ENCODE peak calls at places on chromosomes 7 and 10, in nine cellular contexts. One of them, this sample, is unnamed.

GRCh38 chr10:102645388-102645740 is 1.1 kb downstream of the TRIM8 start:
- DNase-seq in hypothalamus: peak
- DNase-seq in tibial artery: peak
- DNase-seq in CD14-positive monocyte: peak
- DNase-seq in myocyte: peak
- DNase-seq in BE2C: no peak
- DNase-seq in GF-D8: no peak
- DNase-seq in H54: no peak
- DNase-seq in activated naive CD4-positive, alpha-beta T cell treated with anti-CD3 and anti-CD28 coated beads, Interleukin-2, amount 50 U/mL, for 16 hours: peak
- DNase-seq in this sample: no peak

GRCh38 chr7:132002343-132002968 is 446.0 kb upstream of the PODXL start:
- DNase-seq in BE2C: no peak
- DNase-seq in CD14-positive monocyte: no peak
- DNase-seq in activated naive CD4-positive, alpha-beta T cell treated with anti-CD3 and anti-CD28 coated beads, Interleukin-2, amount 50 U/mL, for 16 hours: no peak
- DNase-seq in tibial artery: no peak
- DNase-seq in hypothalamus: no peak
- DNase-seq in myocyte: no peak
- DNase-seq in GF-D8: no peak
- DNase-seq in H54: peak
- DNase-seq in this sample: peak

GRCh38 chr7:35909870-35910357 is 109.1 kb downstream of the SEPTIN7 start:
- DNase-seq in hypothalamus: no peak
- DNase-seq in H54: no peak
- DNase-seq in myocyte: no peak
- DNase-seq in tibial artery: no peak
- DNase-seq in CD14-positive monocyte: no peak
- DNase-seq in GF-D8: no peak
- DNase-seq in activated naive CD4-positive, alpha-beta T cell treated with anti-CD3 and anti-CD28 coated beads, Interleukin-2, amount 50 U/mL, for 16 hours: no peak
- DNase-seq in BE2C: no peak
- DNase-seq in this sample: no peak

GRCh38 chr10:100744980-100745881 is at the start of gene PAX2:
- DNase-seq in CD14-positive monocyte: no peak
- DNase-seq in activated naive CD4-positive, alpha-beta T cell treated with anti-CD3 and anti-CD28 coated beads, Interleukin-2, amount 50 U/mL, for 16 hours: no peak
- DNase-seq in tibial artery: no peak
- DNase-seq in myocyte: no peak
- DNase-seq in GF-D8: no peak
- DNase-seq in H54: no peak
- DNase-seq in BE2C: no peak
- DNase-seq in hypothalamus: no peak
- DNase-seq in this sample: no peak

GRCh38 chr7:64869121-64869725 is 33.9 kb upstream of the ZNF273 start:
- DNase-seq in hypothalamus: no peak
- DNase-seq in myocyte: no peak
- DNase-seq in BE2C: no peak
- DNase-seq in tibial artery: peak
- DNase-seq in GF-D8: no peak
- DNase-seq in H54: no peak
- DNase-seq in CD14-positive monocyte: no peak
- DNase-seq in activated naive CD4-positive, alpha-beta T cell treated with anti-CD3 and anti-CD28 coated beads, Interleukin-2, amount 50 U/mL, for 16 hours: no peak
- DNase-seq in this sample: no peak

GRCh38 chr10:67839957-67840356 is 2.0 kb upstream of the DNAJC12 start:
- DNase-seq in activated naive CD4-positive, alpha-beta T cell treated with anti-CD3 and anti-CD28 coated beads, Interleukin-2, amount 50 U/mL, for 16 hours: no peak
- DNase-seq in CD14-positive monocyte: no peak
- DNase-seq in myocyte: peak
- DNase-seq in BE2C: no peak
- DNase-seq in GF-D8: no peak
- DNase-seq in tibial artery: no peak
- DNase-seq in H54: no peak
- DNase-seq in hypothalamus: no peak
- DNase-seq in this sample: no peak

GRCh38 chr7:97390915-97391593 is 273.6 kb downstream of the SDHAF3 start:
- DNase-seq in H54: no peak
- DNase-seq in GF-D8: no peak
- DNase-seq in CD14-positive monocyte: no peak
- DNase-seq in activated naive CD4-positive, alpha-beta T cell treated with anti-CD3 and anti-CD28 coated beads, Interleukin-2, amount 50 U/mL, for 16 hours: no peak
- DNase-seq in BE2C: no peak
- DNase-seq in hypothalamus: no peak
- DNase-seq in tibial artery: no peak
- DNase-seq in myocyte: no peak
- DNase-seq in this sample: no peak

GRCh38 chr7:80428161-80429054 is 83.5 kb downstream of the GNAT3 start:
- DNase-seq in BE2C: peak
- DNase-seq in GF-D8: no peak
- DNase-seq in hypothalamus: no peak
- DNase-seq in H54: peak
- DNase-seq in activated naive CD4-positive, alpha-beta T cell treated with anti-CD3 and anti-CD28 coated beads, Interleukin-2, amount 50 U/mL, for 16 hours: no peak
- DNase-seq in myocyte: peak
- DNase-seq in CD14-positive monocyte: no peak
- DNase-seq in tibial artery: no peak
- DNase-seq in this sample: peak

GRCh38 chr10:34514290-34514689 is 300.8 kb downstream of the PARD3 start:
- DNase-seq in hypothalamus: no peak
- DNase-seq in GF-D8: no peak
- DNase-seq in tibial artery: no peak
- DNase-seq in BE2C: no peak
- DNase-seq in myocyte: no peak
- DNase-seq in activated naive CD4-positive, alpha-beta T cell treated with anti-CD3 and anti-CD28 coated beads, Interleukin-2, amount 50 U/mL, for 16 hours: no peak
- DNase-seq in H54: no peak
- DNase-seq in CD14-positive monocyte: no peak
- DNase-seq in this sample: no peak

GRCh38 chr7:32941181-32941995 is 15.9 kb upstream of the FKBP9 start:
- DNase-seq in GF-D8: no peak
- DNase-seq in H54: no peak
- DNase-seq in BE2C: no peak
- DNase-seq in tibial artery: no peak
- DNase-seq in activated naive CD4-positive, alpha-beta T cell treated with anti-CD3 and anti-CD28 coated beads, Interleukin-2, amount 50 U/mL, for 16 hours: no peak
- DNase-seq in CD14-positive monocyte: no peak
- DNase-seq in hypothalamus: no peak
- DNase-seq in myocyte: no peak
- DNase-seq in this sample: no peak

GRCh38 chr10:121736315-121737002 is 138.2 kb upstream of the FGFR2 start:
- DNase-seq in myocyte: no peak
- DNase-seq in CD14-positive monocyte: no peak
- DNase-seq in tibial artery: no peak
- DNase-seq in BE2C: no peak
- DNase-seq in H54: no peak
- DNase-seq in activated naive CD4-positive, alpha-beta T cell treated with anti-CD3 and anti-CD28 coated beads, Interleukin-2, amount 50 U/mL, for 16 hours: no peak
- DNase-seq in GF-D8: no peak
- DNase-seq in hypothalamus: no peak
- DNase-seq in this sample: no peak

GRCh38 chr10:131816941-131817700 is 83.7 kb upstream of the PPP2R2D start:
- DNase-seq in H54: no peak
- DNase-seq in activated naive CD4-positive, alpha-beta T cell treated with anti-CD3 and anti-CD28 coated beads, Interleukin-2, amount 50 U/mL, for 16 hours: no peak
- DNase-seq in hypothalamus: no peak
- DNase-seq in tibial artery: peak
- DNase-seq in BE2C: no peak
- DNase-seq in GF-D8: no peak
- DNase-seq in myocyte: no peak
- DNase-seq in CD14-positive monocyte: no peak
- DNase-seq in this sample: no peak

GRCh38 chr10:72563327-72563932 is 62.4 kb downstream of the MICU1 start:
- DNase-seq in H54: no peak
- DNase-seq in BE2C: no peak
- DNase-seq in myocyte: no peak
- DNase-seq in activated naive CD4-positive, alpha-beta T cell treated with anti-CD3 and anti-CD28 coated beads, Interleukin-2, amount 50 U/mL, for 16 hours: peak
- DNase-seq in tibial artery: no peak
- DNase-seq in GF-D8: no peak
- DNase-seq in CD14-positive monocyte: no peak
- DNase-seq in hypothalamus: no peak
- DNase-seq in this sample: no peak

GRCh38 chr7:26508481-26508880 is 216.8 kb downstream of the SNX10 start:
- DNase-seq in CD14-positive monocyte: no peak
- DNase-seq in BE2C: no peak
- DNase-seq in tibial artery: no peak
- DNase-seq in GF-D8: no peak
- DNase-seq in H54: no peak
- DNase-seq in myocyte: no peak
- DNase-seq in activated naive CD4-positive, alpha-beta T cell treated with anti-CD3 and anti-CD28 coated beads, Interleukin-2, amount 50 U/mL, for 16 hours: no peak
- DNase-seq in hypothalamus: no peak
- DNase-seq in this sample: no peak

GRCh38 chr7:155009570-155010157 is 6.7 kb upstream of the PAXIP1 start:
- DNase-seq in H54: peak
- DNase-seq in myocyte: no peak
- DNase-seq in activated naive CD4-positive, alpha-beta T cell treated with anti-CD3 and anti-CD28 coated beads, Interleukin-2, amount 50 U/mL, for 16 hours: peak
- DNase-seq in CD14-positive monocyte: no peak
- DNase-seq in hypothalamus: no peak
- DNase-seq in BE2C: peak
- DNase-seq in tibial artery: no peak
- DNase-seq in GF-D8: no peak
- DNase-seq in this sample: no peak

GRCh38 chr10:103757531-103758293 is 97.7 kb downstream of the SH3PXD2A start:
- DNase-seq in hypothalamus: no peak
- DNase-seq in GF-D8: peak
- DNase-seq in BE2C: no peak
- DNase-seq in tibial artery: no peak
- DNase-seq in activated naive CD4-positive, alpha-beta T cell treated with anti-CD3 and anti-CD28 coated beads, Interleukin-2, amount 50 U/mL, for 16 hours: peak
- DNase-seq in myocyte: peak
- DNase-seq in H54: peak
- DNase-seq in CD14-positive monocyte: no peak
- DNase-seq in this sample: peak

GRCh38 chr10:93752761-93753160 is 5.0 kb upstream of the LGI1 start:
- DNase-seq in BE2C: no peak
- DNase-seq in tibial artery: no peak
- DNase-seq in CD14-positive monocyte: no peak
- DNase-seq in activated naive CD4-positive, alpha-beta T cell treated with anti-CD3 and anti-CD28 coated beads, Interleukin-2, amount 50 U/mL, for 16 hours: no peak
- DNase-seq in myocyte: peak
- DNase-seq in GF-D8: no peak
- DNase-seq in H54: peak
- DNase-seq in hypothalamus: no peak
- DNase-seq in this sample: peak

GRCh38 chr7:73338321-73338720 is 10.4 kb downstream of the FKBP6 start:
- DNase-seq in GF-D8: no peak
- DNase-seq in CD14-positive monocyte: no peak
- DNase-seq in myocyte: no peak
- DNase-seq in H54: no peak
- DNase-seq in activated naive CD4-positive, alpha-beta T cell treated with anti-CD3 and anti-CD28 coated beads, Interleukin-2, amount 50 U/mL, for 16 hours: no peak
- DNase-seq in tibial artery: no peak
- DNase-seq in BE2C: no peak
- DNase-seq in hypothalamus: no peak
- DNase-seq in this sample: no peak

This sample was measured in RWPE1.